ENCODE peak calls at places on chromosomes 7 and 10, in nine cellular contexts. B, E, O, Y, I, X, N, F and U are unnamed samples.

GRCh38 chr7:133140994-133141595 is 59.2 kb upstream of the CHCHD3 start:
- DNase-seq in I (no peak), E (no peak), N (no peak), O (no peak), X (no peak), F (no peak), B (no peak), Y (no peak), U (no peak)

GRCh38 chr10:99375444-99375843 is 46.3 kb downstream of the CNNM1 start:
- DNase-seq in N (no peak), B (no peak), X (no peak), O (no peak), I (no peak), F (no peak), Y (no peak), E (no peak), U (no peak)

GRCh38 chr7:1713502-1714484 is 43.7 kb downstream of the ELFN1 start:
- DNase-seq in N (no peak), O (peak), F (no peak), I (no peak), E (peak), Y (no peak), X (no peak), B (peak), U (no peak)

GRCh38 chr10:51530540-51530939 is 168.9 kb downstream of the CSTF2T start:
- DNase-seq in I (no peak), F (no peak), X (no peak), E (peak), O (no peak), B (no peak), Y (no peak), N (no peak), U (no peak)

GRCh38 chr7:6227294-6227846 is 45.1 kb downstream of the CYTH3 start:
- DNase-seq in Y (peak), N (no peak), O (no peak), E (peak), X (no peak), I (peak), F (peak), B (no peak), U (no peak)

GRCh38 chr7:143490719-143491306 is 13.1 kb downstream of the TAS2R41 start:
- DNase-seq in N (peak), I (no peak), B (no peak), E (no peak), X (peak), O (no peak), Y (peak), F (peak), U (no peak)

GRCh38 chr10:27568196-27569175 is 64.4 kb downstream of the RAB18 start:
- DNase-seq in N (peak), X (no peak), Y (peak), F (peak), O (no peak), I (no peak), B (no peak), E (no peak), U (no peak)

GRCh38 chr7:91240546-91240945 is 23.7 kb upstream of the FZD1 start:
- DNase-seq in B (no peak), F (peak), N (no peak), Y (peak), X (peak), E (no peak), O (peak), I (peak), U (no peak)

GRCh38 chr7:29891766-29892165 is 85.5 kb downstream of the WIPF3 start:
- DNase-seq in F (no peak), B (no peak), Y (no peak), N (no peak), E (no peak), X (no peak), O (no peak), I (no peak), U (no peak)

GRCh38 chr7:4687956-4688355 is 5.9 kb downstream of the FOXK1 start:
- DNase-seq in N (no peak), B (no peak), O (no peak), I (no peak), X (no peak), Y (no peak), F (no peak), E (no peak), U (no peak)

GRCh38 chr10:23412223-23412622 is 26.7 kb upstream of the OTUD1 start:
- DNase-seq in F (peak), B (no peak), I (peak), N (peak), O (no peak), X (peak), Y (peak), E (no peak), U (no peak)

GRCh38 chr7:151311294-151311864 is 30.2 kb upstream of the NUB1 start:
- DNase-seq in I (no peak), E (peak), N (peak), F (no peak), Y (peak), O (no peak), X (no peak), B (no peak), U (no peak)

GRCh38 chr10:78336402-78336791 is 302.7 kb downstream of the RPS24 start:
- DNase-seq in X (no peak), F (peak), E (no peak), O (peak), B (peak), Y (peak), N (no peak), I (peak), U (peak)

GRCh38 chr10:69446229-69446628 is 5.0 kb upstream of the TSPAN15 start:
- DNase-seq in I (no peak), F (peak), Y (peak), E (no peak), N (no peak), B (no peak), O (no peak), X (peak), U (no peak)

GRCh38 chr7:142303650-142304049 is 45.8 kb upstream of the PRSS58 start:
- DNase-seq in E (no peak), X (peak), N (peak), O (no peak), I (no peak), B (no peak), F (no peak), Y (no peak), U (no peak)

GRCh38 chr7:100211342-100211780 is 8.4 kb upstream of the PVRIG start:
- DNase-seq in E (no peak), B (no peak), F (no peak), I (no peak), Y (no peak), O (no peak), N (peak), X (no peak), U (no peak)
- H3K4me3 ChIP-seq in E (no peak), B (no peak), F (no peak), I (no peak), Y (no peak), O (no peak), N (peak), X (no peak), U (no peak)

DNA sequence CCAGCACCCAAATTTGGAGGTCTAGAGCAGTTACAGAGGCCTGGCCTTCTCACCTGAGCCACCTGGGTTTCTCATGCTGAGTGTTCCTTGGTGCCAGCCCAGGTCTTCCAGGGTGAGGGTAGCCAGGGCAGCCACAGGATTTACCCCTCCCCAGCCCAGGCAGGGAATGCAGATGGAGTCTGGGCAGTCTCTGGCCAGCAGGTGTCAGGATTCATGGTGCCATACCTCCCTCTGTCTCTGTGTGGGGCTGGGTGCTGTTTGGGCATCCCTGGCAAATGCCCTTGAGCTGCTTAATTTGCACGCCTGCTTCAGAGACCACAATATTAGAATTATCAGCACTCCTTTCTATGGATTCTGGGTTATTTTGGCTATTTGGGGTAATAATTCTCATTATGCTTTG is 246.7 kb downstream of the GFRA1 start:
- DNase-seq in I (no peak), X (no peak), E (no peak), B (no peak), F (no peak), N (no peak), Y (no peak), O (no peak), U (no peak)
- TF ChIP-seq CTCF in I (no peak), X (no peak), E (no peak), B (no peak), F (peak), N (no peak), Y (no peak), O (peak), U (no peak)

GRCh38 chr10:25536027-25536426 is 361.2 kb downstream of the GPR158 start:
- DNase-seq in E (no peak), I (no peak), B (no peak), X (no peak), F (no peak), N (no peak), O (no peak), Y (no peak), U (no peak)

GRCh38 chr10:25530306-25530705 is 355.5 kb downstream of the GPR158 start:
- DNase-seq in Y (no peak), E (no peak), O (no peak), F (no peak), X (no peak), B (no peak), I (no peak), N (no peak), U (no peak)

GRCh38 chr10:25531662-25532061 is 356.9 kb downstream of the GPR158 start:
- DNase-seq in X (no peak), F (no peak), B (no peak), N (no peak), I (no peak), O (no peak), E (no peak), Y (no peak), U (no peak)

GRCh38 chr10:25532213-25532612 is 357.4 kb downstream of the GPR158 start:
- DNase-seq in Y (no peak), E (no peak), O (no peak), X (no peak), F (no peak), B (no peak), N (no peak), I (no peak), U (no peak)
- H3K4me3 ChIP-seq in Y (no peak), E (no peak), O (no peak), X (no peak), F (no peak), B (no peak), N (no peak), I (no peak), U (no peak)

GRCh38 chr10:47256753-47257336 is 43.2 kb upstream of the GDF10 start:
- DNase-seq in N (peak), O (no peak), X (no peak), B (no peak), Y (no peak), E (no peak), I (no peak), F (no peak), U (no peak)
- TF ChIP-seq CTCF in N (no peak), O (no peak), X (no peak), B (no peak), Y (no peak), E (no peak), I (no peak), F (no peak), U (no peak)

GRCh38 chr7:2841907-2842306 is 2.2 kb downstream of the GNA12 start:
- DNase-seq in Y (no peak), B (no peak), O (no peak), N (no peak), I (no peak), X (no peak), E (no peak), F (no peak), U (no peak)

GRCh38 chr7:2838873-2839578 is 5.1 kb downstream of the GNA12 start:
- DNase-seq in Y (no peak), N (peak), F (no peak), I (no peak), B (no peak), E (no peak), X (no peak), O (no peak), U (no peak)

GRCh38 chr7:2840458-2840857 is 3.6 kb downstream of the GNA12 start:
- DNase-seq in O (no peak), Y (no peak), I (no peak), N (no peak), F (no peak), X (no peak), E (no peak), B (no peak), U (no peak)

GRCh38 chr7:2837476-2837875 is 6.6 kb downstream of the GNA12 start:
- DNase-seq in Y (peak), E (no peak), I (no peak), B (no peak), O (no peak), N (no peak), F (no peak), X (no peak), U (no peak)

DNA sequence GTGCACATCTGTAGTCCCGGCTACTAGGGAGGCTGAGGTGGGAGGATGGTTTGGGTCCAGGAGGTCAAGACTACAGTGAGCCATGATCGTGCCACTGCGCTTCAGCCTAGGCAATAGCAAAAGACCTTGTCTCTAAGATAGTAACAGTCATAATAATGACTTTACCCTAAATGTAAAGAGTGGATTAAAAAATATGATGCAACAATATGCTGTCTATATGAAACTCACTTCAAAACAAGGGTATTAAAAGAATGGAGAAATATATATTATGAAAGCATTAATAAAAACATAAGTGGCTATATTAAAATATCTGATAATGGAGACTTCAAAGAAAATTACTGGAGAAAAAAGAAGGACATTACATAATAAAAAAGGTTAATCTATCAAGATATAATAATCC is 5.7 kb downstream of the GNA12 start:
- DNase-seq in F (no peak), N (no peak), X (no peak), O (no peak), B (no peak), E (no peak), I (no peak), Y (no peak), U (no peak)
- H3K4me3 ChIP-seq in F (no peak), N (no peak), X (no peak), O (no peak), B (no peak), E (no peak), I (no peak), Y (no peak), U (no peak)

GRCh38 chr10:7417807-7418206 is 7.0 kb upstream of the SFMBT2 start:
- DNase-seq in F (no peak), I (no peak), X (no peak), B (no peak), E (no peak), O (no peak), N (peak), Y (no peak), U (no peak)

GRCh38 chr10:7421519-7421918 is 10.7 kb upstream of the SFMBT2 start:
- DNase-seq in X (peak), Y (no peak), I (no peak), F (no peak), B (no peak), E (no peak), O (no peak), N (no peak), U (no peak)

GRCh38 chr10:7412482-7413251 is 1.8 kb upstream of the SFMBT2 start:
- DNase-seq in X (no peak), N (peak), E (peak), Y (no peak), F (no peak), O (peak), I (no peak), B (peak), U (no peak)

GRCh38 chr10:7419998-7420397 is 9.2 kb upstream of the SFMBT2 start:
- DNase-seq in Y (no peak), I (no peak), N (no peak), B (no peak), F (no peak), X (no peak), E (no peak), O (no peak), U (no peak)

DNA sequence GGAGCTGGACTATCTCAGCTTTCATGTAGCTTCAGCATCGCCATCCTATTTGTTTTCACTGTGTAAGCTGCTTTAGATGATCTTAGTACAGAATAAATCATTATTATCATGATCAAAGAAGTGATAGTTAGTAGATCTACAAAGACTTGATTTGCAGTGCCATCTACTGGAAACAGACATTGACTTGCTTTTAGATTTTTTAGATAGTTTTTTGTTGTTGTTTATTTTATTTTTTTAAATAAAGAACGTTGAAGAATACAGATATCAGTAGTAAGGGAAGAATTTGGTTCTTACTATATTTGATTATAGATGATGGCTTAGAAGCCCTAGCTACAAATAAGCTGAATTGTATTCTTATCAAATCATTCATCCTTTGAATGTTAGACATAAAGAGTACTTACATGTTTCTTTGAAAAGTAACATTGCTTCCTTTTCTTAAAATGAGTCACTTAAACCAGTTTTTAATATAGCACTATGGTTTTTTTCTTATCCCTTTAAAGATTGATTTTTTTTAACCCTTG is 6.3 kb upstream of the SFMBT2 start:
- DNase-seq in X (peak), I (peak), O (no peak), B (no peak), Y (peak), F (peak), E (no peak), N (peak), U (no peak)
- TF ChIP-seq CTCF in X (peak), I (peak), O (peak), B (peak), Y (peak), F (peak), E (peak), N (peak), U (no peak)

GRCh38 chr7:106774768-106775551 is 90.1 kb upstream of the PIK3CG start:
- DNase-seq in F (peak), O (no peak), X (no peak), E (no peak), B (no peak), N (no peak), Y (peak), I (peak), U (no peak)
- H3K4me3 ChIP-seq in F (peak), O (no peak), X (no peak), E (no peak), B (no peak), N (no peak), Y (peak), I (peak), U (no peak)

GRCh38 chr7:139845443-139845805 is 16.4 kb downstream of the TBXAS1 start:
- DNase-seq in N (no peak), O (no peak), X (peak), F (no peak), B (no peak), E (no peak), Y (no peak), I (no peak), U (no peak)
- TF ChIP-seq CTCF in N (no peak), O (no peak), X (no peak), F (no peak), B (no peak), E (no peak), Y (no peak), I (no peak), U (no peak)

DNA sequence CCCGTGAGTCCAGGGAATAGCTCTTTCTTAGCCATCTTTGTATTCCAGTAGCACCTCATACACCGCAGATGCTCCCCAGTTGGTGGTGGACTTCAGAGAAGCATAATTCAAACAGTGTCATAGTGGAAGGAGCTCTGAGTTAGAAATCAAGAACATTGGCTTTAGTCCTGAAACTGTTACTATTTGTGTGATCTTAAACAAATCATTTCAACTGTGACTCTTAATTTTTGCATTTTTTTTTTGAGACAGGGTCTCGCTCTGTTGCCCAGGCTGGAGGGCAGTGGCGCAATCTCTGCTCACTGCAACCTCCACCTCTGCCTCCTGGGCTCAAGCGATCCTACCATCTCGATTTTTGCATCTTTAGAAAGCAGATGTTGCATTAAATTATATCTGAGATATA is 1.8 kb downstream of the BPGM start:
- DNase-seq in I (no peak), N (no peak), O (no peak), X (no peak), F (no peak), B (no peak), E (no peak), Y (no peak), U (no peak)
- H3K4me3 ChIP-seq in I (no peak), N (no peak), O (no peak), X (no peak), F (no peak), B (no peak), E (no peak), Y (no peak), U (no peak)

GRCh38 chr10:111936143-111936542 is 247.4 kb downstream of the GPAM start:
- DNase-seq in N (no peak), F (no peak), X (no peak), B (no peak), O (no peak), I (no peak), E (no peak), Y (no peak), U (no peak)

GRCh38 chr10:111934926-111935325 is 248.6 kb downstream of the GPAM start:
- DNase-seq in O (no peak), X (no peak), Y (no peak), I (no peak), E (no peak), N (no peak), B (no peak), F (no peak), U (no peak)

DNA sequence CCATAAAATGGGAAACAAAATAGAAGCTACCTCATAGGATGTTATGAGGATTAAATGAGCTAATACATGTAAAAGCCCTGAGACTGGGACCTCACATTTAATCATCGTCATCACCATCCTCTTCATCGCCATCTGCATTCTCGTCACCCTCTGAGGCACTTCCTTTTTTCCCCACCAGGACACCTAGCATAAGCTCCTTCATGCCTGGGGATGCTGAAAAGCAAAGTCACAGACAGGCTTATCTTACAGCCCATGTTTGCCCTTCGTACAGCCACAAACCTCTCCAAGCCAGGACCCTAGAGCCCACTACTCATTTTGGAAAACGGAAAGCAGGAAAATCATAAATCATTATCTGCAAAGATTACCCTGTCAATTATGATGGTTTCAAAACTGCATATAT is 249.6 kb downstream of the GPAM start:
- DNase-seq in I (no peak), B (no peak), F (no peak), Y (no peak), E (no peak), X (no peak), O (no peak), N (no peak), U (no peak)
- TF ChIP-seq CTCF in I (no peak), B (no peak), F (no peak), Y (no peak), E (no peak), X (no peak), O (no peak), N (no peak), U (no peak)